ENCODE peak calls at places on chromosomes 6 and 20, in six cellular contexts. F is left lung; B is CD8-positive, alpha-beta T cell; M is RPMI7951; W is activated CD4-positive, alpha-beta T cell treated with anti-CD3 and anti-CD28 coated beads for 1 hour; O is SIG-M5. X is an unnamed sample.

GRCh38 chr6:75524322-75524972 is 30.8 kb upstream of the FILIP1 start:
- DNase-seq in F (no peak), B (no peak), M (peak), W (no peak), O (no peak), X (no peak)

GRCh38 chr20:49381558-49382493 is 100.6 kb downstream of the KCNB1 start:
- DNase-seq in F (peak), B (no peak), M (peak), W (no peak), O (no peak), X (no peak)

GRCh38 chr6:85556992-85557668 is 36.5 kb downstream of the SNX14 start:
- DNase-seq in F (no peak), B (no peak), M (no peak), W (no peak), O (no peak), X (no peak)

GRCh38 chr6:159973951-159974350 is 5.1 kb downstream of the IGF2R start:
- DNase-seq in F (no peak), B (no peak), M (peak), W (no peak), O (no peak), X (peak)

GRCh38 chr20:19974621-19975435 is 42.3 kb upstream of the NAA20 start:
- DNase-seq in F (peak), B (no peak), M (peak), W (no peak), O (no peak), X (no peak)

GRCh38 chr6:25882066-25882496 is 8.0 kb upstream of the SLC17A3 start:
- DNase-seq in F (peak), B (no peak), M (no peak), W (peak), O (no peak), X (no peak)

GRCh38 chr6:66771626-66772025 is 1064.6 kb upstream of the EYS start:
- DNase-seq in F (no peak), B (no peak), M (no peak), W (no peak), O (no peak), X (no peak)

GRCh38 chr6:113584767-113585166 is 272.4 kb upstream of the MARCKS start:
- DNase-seq in F (no peak), B (no peak), M (no peak), W (no peak), O (no peak), X (no peak)

GRCh38 chr20:52684911-52685310 is 287.2 kb upstream of the TSHZ2 start:
- DNase-seq in F (no peak), B (no peak), M (no peak), W (no peak), O (no peak), X (no peak)